ENCODE peak calls at places on chromosomes 3 and 15, in ten cellular contexts. One of them, this sample, is unnamed.

GRCh38 chr15:98547741-98548166 is 100.6 kb upstream of the IGF1R start:
- DNase-seq in GM20000: no peak
- DNase-seq in GM23248: peak; percentile 30
- DNase-seq in fibroblast of pulmonary artery: peak; percentile 29
- DNase-seq in GM04504: no peak
- DNase-seq in neural crest cell: peak; percentile 13
- DNase-seq in RPMI8226: no peak
- DNase-seq in tibial nerve: peak; percentile 33
- DNase-seq in kidney epithelial cell: no peak
- DNase-seq in stimulated activated CD4-positive, alpha-beta T cell treated with anti-CD3 and anti-CD28 coated beads, Interleukin-2, amount 100 ng/mL, for 48 hours: no peak
- DNase-seq in this sample: no peak

GRCh38 chr15:83352124-83352523 is 67.7 kb upstream of the BNC1 start:
- DNase-seq in GM20000: no peak
- DNase-seq in GM23248: no peak
- DNase-seq in fibroblast of pulmonary artery: no peak
- DNase-seq in GM04504: no peak
- DNase-seq in neural crest cell: no peak
- DNase-seq in RPMI8226: no peak
- DNase-seq in tibial nerve: no peak
- DNase-seq in kidney epithelial cell: no peak
- DNase-seq in stimulated activated CD4-positive, alpha-beta T cell treated with anti-CD3 and anti-CD28 coated beads, Interleukin-2, amount 100 ng/mL, for 48 hours: no peak
- DNase-seq in this sample: no peak

GRCh38 chr15:47685141-47685870 is 32.0 kb upstream of the SEMA6D start:
- DNase-seq in GM20000: no peak
- DNase-seq in GM23248: peak; percentile 55
- DNase-seq in fibroblast of pulmonary artery: no peak
- DNase-seq in GM04504: peak; percentile 35
- DNase-seq in neural crest cell: no peak
- DNase-seq in RPMI8226: no peak
- DNase-seq in tibial nerve: no peak
- DNase-seq in kidney epithelial cell: no peak
- DNase-seq in stimulated activated CD4-positive, alpha-beta T cell treated with anti-CD3 and anti-CD28 coated beads, Interleukin-2, amount 100 ng/mL, for 48 hours: no peak
- DNase-seq in this sample: no peak

GRCh38 chr15:22904736-22905135 is 66.3 kb downstream of the NIPA2 start:
- DNase-seq in GM20000: no peak
- DNase-seq in GM23248: no peak
- DNase-seq in fibroblast of pulmonary artery: no peak
- DNase-seq in GM04504: no peak
- DNase-seq in neural crest cell: no peak
- DNase-seq in RPMI8226: no peak
- DNase-seq in tibial nerve: no peak
- DNase-seq in kidney epithelial cell: no peak
- DNase-seq in stimulated activated CD4-positive, alpha-beta T cell treated with anti-CD3 and anti-CD28 coated beads, Interleukin-2, amount 100 ng/mL, for 48 hours: no peak
- DNase-seq in this sample: no peak

GRCh38 chr3:101259485-101260341 is 60.7 kb downstream of the IMPG2 start:
- DNase-seq in GM20000: no peak
- DNase-seq in GM23248: no peak
- DNase-seq in fibroblast of pulmonary artery: no peak
- DNase-seq in GM04504: no peak
- DNase-seq in neural crest cell: no peak
- DNase-seq in RPMI8226: no peak
- DNase-seq in tibial nerve: no peak
- DNase-seq in kidney epithelial cell: no peak
- DNase-seq in stimulated activated CD4-positive, alpha-beta T cell treated with anti-CD3 and anti-CD28 coated beads, Interleukin-2, amount 100 ng/mL, for 48 hours: no peak
- DNase-seq in this sample: no peak

GRCh38 chr3:169744332-169745054 is 20.4 kb downstream of the TERC start:
- DNase-seq in GM20000: no peak
- DNase-seq in GM23248: peak; percentile 16
- DNase-seq in fibroblast of pulmonary artery: peak; percentile 61
- DNase-seq in GM04504: no peak
- DNase-seq in neural crest cell: no peak
- DNase-seq in RPMI8226: peak; percentile 33
- DNase-seq in tibial nerve: no peak
- DNase-seq in kidney epithelial cell: no peak
- DNase-seq in stimulated activated CD4-positive, alpha-beta T cell treated with anti-CD3 and anti-CD28 coated beads, Interleukin-2, amount 100 ng/mL, for 48 hours: no peak
- DNase-seq in this sample: no peak

GRCh38 chr3:172100482-172100881 is 61.1 kb downstream of the FNDC3B start:
- DNase-seq in GM20000: no peak
- DNase-seq in GM23248: no peak
- DNase-seq in fibroblast of pulmonary artery: no peak
- DNase-seq in GM04504: no peak
- DNase-seq in neural crest cell: no peak
- DNase-seq in RPMI8226: peak; percentile 58
- DNase-seq in tibial nerve: no peak
- DNase-seq in kidney epithelial cell: no peak
- DNase-seq in stimulated activated CD4-positive, alpha-beta T cell treated with anti-CD3 and anti-CD28 coated beads, Interleukin-2, amount 100 ng/mL, for 48 hours: no peak
- DNase-seq in this sample: no peak

GRCh38 chr3:49629866-49630265 is 44.3 kb upstream of the APEH start:
- DNase-seq in GM20000: no peak
- DNase-seq in GM23248: no peak
- DNase-seq in fibroblast of pulmonary artery: no peak
- DNase-seq in GM04504: no peak
- DNase-seq in neural crest cell: no peak
- DNase-seq in RPMI8226: no peak
- DNase-seq in tibial nerve: no peak
- DNase-seq in kidney epithelial cell: no peak
- DNase-seq in stimulated activated CD4-positive, alpha-beta T cell treated with anti-CD3 and anti-CD28 coated beads, Interleukin-2, amount 100 ng/mL, for 48 hours: no peak
- DNase-seq in this sample: no peak

GRCh38 chr3:12270976-12271375 is 17.9 kb upstream of the PPARG start:
- DNase-seq in GM20000: no peak
- DNase-seq in GM23248: no peak
- DNase-seq in fibroblast of pulmonary artery: no peak
- DNase-seq in GM04504: no peak
- DNase-seq in neural crest cell: no peak
- DNase-seq in RPMI8226: no peak
- DNase-seq in tibial nerve: no peak
- DNase-seq in kidney epithelial cell: no peak
- DNase-seq in stimulated activated CD4-positive, alpha-beta T cell treated with anti-CD3 and anti-CD28 coated beads, Interleukin-2, amount 100 ng/mL, for 48 hours: no peak
- DNase-seq in this sample: no peak

GRCh38 chr3:197302696-197303341 is 4.4 kb upstream of the DLG1 start:
- DNase-seq in GM20000: no peak
- DNase-seq in GM23248: peak; percentile 84
- DNase-seq in fibroblast of pulmonary artery: peak; percentile 54
- DNase-seq in GM04504: no peak
- DNase-seq in neural crest cell: no peak
- DNase-seq in RPMI8226: no peak
- DNase-seq in tibial nerve: no peak
- DNase-seq in kidney epithelial cell: no peak
- DNase-seq in stimulated activated CD4-positive, alpha-beta T cell treated with anti-CD3 and anti-CD28 coated beads, Interleukin-2, amount 100 ng/mL, for 48 hours: no peak
- DNase-seq in this sample: no peak

GRCh38 chr3:193641376-193641775 is 48.4 kb downstream of the OPA1 start:
- DNase-seq in GM20000: no peak
- DNase-seq in GM23248: peak; percentile 49
- DNase-seq in fibroblast of pulmonary artery: no peak
- DNase-seq in GM04504: no peak
- DNase-seq in neural crest cell: no peak
- DNase-seq in RPMI8226: no peak
- DNase-seq in tibial nerve: no peak
- DNase-seq in kidney epithelial cell: no peak
- DNase-seq in stimulated activated CD4-positive, alpha-beta T cell treated with anti-CD3 and anti-CD28 coated beads, Interleukin-2, amount 100 ng/mL, for 48 hours: no peak
- DNase-seq in this sample: no peak

GRCh38 chr3:181712505-181713299 is 977 bp downstream of the SOX2 start:
- DNase-seq in GM20000: no peak
- DNase-seq in GM23248: peak; percentile 20
- DNase-seq in fibroblast of pulmonary artery: no peak
- DNase-seq in GM04504: no peak
- DNase-seq in neural crest cell: no peak
- DNase-seq in RPMI8226: peak; percentile 27
- DNase-seq in tibial nerve: no peak
- DNase-seq in kidney epithelial cell: no peak
- DNase-seq in stimulated activated CD4-positive, alpha-beta T cell treated with anti-CD3 and anti-CD28 coated beads, Interleukin-2, amount 100 ng/mL, for 48 hours: no peak
- DNase-seq in this sample: no peak

GRCh38 chr3:2568073-2568671 is 469.5 kb downstream of the CNTN4 start:
- DNase-seq in GM20000: no peak
- DNase-seq in GM23248: no peak
- DNase-seq in fibroblast of pulmonary artery: no peak
- DNase-seq in GM04504: no peak
- DNase-seq in neural crest cell: no peak
- DNase-seq in RPMI8226: no peak
- DNase-seq in tibial nerve: no peak
- DNase-seq in kidney epithelial cell: no peak
- DNase-seq in stimulated activated CD4-positive, alpha-beta T cell treated with anti-CD3 and anti-CD28 coated beads, Interleukin-2, amount 100 ng/mL, for 48 hours: no peak
- DNase-seq in this sample: no peak

GRCh38 chr15:40593130-40593529 is 919 bp upstream of the KNL1 start:
- DNase-seq in GM20000: no peak
- DNase-seq in GM23248: no peak
- DNase-seq in fibroblast of pulmonary artery: no peak
- DNase-seq in GM04504: no peak
- DNase-seq in neural crest cell: no peak
- DNase-seq in RPMI8226: no peak
- DNase-seq in tibial nerve: no peak
- DNase-seq in kidney epithelial cell: no peak
- DNase-seq in stimulated activated CD4-positive, alpha-beta T cell treated with anti-CD3 and anti-CD28 coated beads, Interleukin-2, amount 100 ng/mL, for 48 hours: no peak
- DNase-seq in this sample: no peak

GRCh38 chr15:91912336-91912735 is 58.8 kb downstream of the SLCO3A1 start:
- DNase-seq in GM20000: no peak
- DNase-seq in GM23248: no peak
- DNase-seq in fibroblast of pulmonary artery: no peak
- DNase-seq in GM04504: no peak
- DNase-seq in neural crest cell: no peak
- DNase-seq in RPMI8226: peak; percentile 55
- DNase-seq in tibial nerve: no peak
- DNase-seq in kidney epithelial cell: no peak
- DNase-seq in stimulated activated CD4-positive, alpha-beta T cell treated with anti-CD3 and anti-CD28 coated beads, Interleukin-2, amount 100 ng/mL, for 48 hours: no peak
- DNase-seq in this sample: peak; percentile 24

GRCh38 chr3:110583373-110583935 is 488.2 kb upstream of the NECTIN3 start:
- DNase-seq in GM20000: no peak
- DNase-seq in GM23248: peak; percentile 57
- DNase-seq in fibroblast of pulmonary artery: no peak
- DNase-seq in GM04504: no peak
- DNase-seq in neural crest cell: no peak
- DNase-seq in RPMI8226: no peak
- DNase-seq in tibial nerve: no peak
- DNase-seq in kidney epithelial cell: no peak
- DNase-seq in stimulated activated CD4-positive, alpha-beta T cell treated with anti-CD3 and anti-CD28 coated beads, Interleukin-2, amount 100 ng/mL, for 48 hours: no peak
- DNase-seq in this sample: no peak